ENCODE peak calls at places on chromosomes 3 and 15, in four cellular contexts. O is sigmoid colon, K is brain pericyte, L is NCI-H1105. C is an unnamed sample.

GRCh38 chr3:33898901-33899300 is 100.5 kb downstream of the PDCD6IP start:
- DNase-seq in L (no peak), O (no peak), K (no peak), C (no peak)

GRCh38 chr3:82475306-82475705 is 713.9 kb upstream of the GBE1 start:
- DNase-seq in L (no peak), O (no peak), K (no peak), C (no peak)

GRCh38 chr3:21621396-21621695 is 129.7 kb downstream of the ZNF385D start:
- DNase-seq in O (no peak), K (no peak), L (no peak), C (no peak)

GRCh38 chr3:174441588-174442316 is 417.4 kb upstream of the NAALADL2 start:
- DNase-seq in O (no peak), K (no peak), L (peak), C (no peak)

GRCh38 chr3:51350751-51351150 is 34.3 kb upstream of the MANF start:
- DNase-seq in K (no peak), O (peak), L (no peak), C (no peak)

GRCh38 chr15:78434134-78434533 is 3.9 kb upstream of the IREB2 start:
- DNase-seq in L (no peak), K (no peak), O (no peak), C (no peak)

GRCh38 chr3:181725033-181725775 is 13.5 kb downstream of the SOX2 start:
- DNase-seq in K (no peak), L (no peak), O (no peak), C (no peak)

GRCh38 chr15:87570186-87570585 is 686.4 kb downstream of the NTRK3 start:
- DNase-seq in K (no peak), L (no peak), O (no peak), C (no peak)

GRCh38 chr3:54837964-54838363 is 89.9 kb downstream of the LRTM1 start:
- DNase-seq in K (no peak), O (no peak), L (no peak), C (no peak)

GRCh38 chr3:123076496-123077418 is 9.9 kb downstream of the PDIA5 start:
- DNase-seq in K (no peak), O (peak), L (peak), C (peak)

GRCh38 chr15:74438696-74439316 is 5.0 kb upstream of the SEMA7A start:
- DNase-seq in K (peak), L (peak), O (peak), C (no peak)

GRCh38 chr15:47719730-47720129 is 2.4 kb downstream of the SEMA6D start:
- DNase-seq in K (no peak), O (no peak), L (no peak), C (no peak)

GRCh38 chr3:188339410-188340295 is 185.7 kb downstream of the LPP start:
- DNase-seq in K (no peak), L (no peak), O (no peak), C (no peak)

GRCh38 chr15:62119224-62119925 is 45.7 kb downstream of the C2CD4B start:
- DNase-seq in K (peak), O (no peak), L (no peak), C (no peak)

GRCh38 chr15:41886741-41887140 is 7.1 kb downstream of the SPTBN5 start:
- DNase-seq in L (no peak), K (no peak), O (no peak), C (no peak)

GRCh38 chr3:195524171-195524896 is 18.8 kb downstream of the PPP1R2 start:
- DNase-seq in K (no peak), O (no peak), L (no peak), C (no peak)

GRCh38 chr3:149333518-149333859 is at the start of gene TM4SF18:
- DNase-seq in K (no peak), L (no peak), O (no peak), C (no peak)

GRCh38 chr3:79019137-79019923 is 748.5 kb downstream of the ROBO1 start:
- DNase-seq in K (peak), L (peak), O (peak), C (no peak)

GRCh38 chr3:81592101-81592500 is 169.3 kb downstream of the GBE1 start:
- DNase-seq in O (no peak), L (no peak), K (no peak), C (no peak)

GRCh38 chr3:170418422-170419300 is at the start of gene CLDN11:
- DNase-seq in K (no peak), O (peak), L (peak), C (no peak)

GRCh38 chr3:192851821-192852352 is 65.8 kb downstream of the MB21D2 start:
- DNase-seq in K (peak), O (peak), L (peak), C (no peak)

GRCh38 chr3:38346584-38347410 is at the start of gene XYLB:
- DNase-seq in L (peak), O (peak), K (peak), C (peak)

GRCh38 chr3:59339818-59340217 is 290.0 kb upstream of the CFAP20DC start:
- DNase-seq in K (no peak), O (no peak), L (no peak), C (no peak)

GRCh38 chr15:63212050-63212973 is 22.9 kb downstream of the RAB8B start:
- DNase-seq in K (no peak), L (no peak), O (no peak), C (no peak)

GRCh38 chr15:97030251-97030650 is 699.8 kb downstream of the NR2F2 start:
- DNase-seq in L (no peak), K (no peak), O (no peak), C (no peak)

GRCh38 chr3:17339233-17339632 is 403.2 kb downstream of the TBC1D5 start:
- DNase-seq in K (no peak), L (peak), O (no peak), C (no peak)

GRCh38 chr3:182451871-182452270 is 341.4 kb upstream of the ATP11B start:
- DNase-seq in L (no peak), K (no peak), O (no peak), C (no peak)

GRCh38 chr3:141393151-141394076 is 25.1 kb downstream of the ZBTB38 start:
- DNase-seq in O (no peak), L (no peak), K (no peak), C (no peak)

GRCh38 chr15:37081985-37082384 is 18.4 kb downstream of the MEIS2 start:
- DNase-seq in L (no peak), K (no peak), O (no peak), C (no peak)

GRCh38 chr15:66298803-66299251 is 5.5 kb downstream of the DIS3L start:
- DNase-seq in L (peak), O (no peak), K (no peak), C (no peak)

GRCh38 chr3:46934508-46935167 is 41.9 kb downstream of the CCDC12 start:
- DNase-seq in K (no peak), O (peak), L (no peak), C (peak)

GRCh38 chr15:79004336-79004735 is 59.5 kb upstream of the CTSH start:
- DNase-seq in K (no peak), L (no peak), O (no peak), C (no peak)

GRCh38 chr15:69958494-69959134 is 139.1 kb downstream of the TLE3 start:
- DNase-seq in L (no peak), O (no peak), K (no peak), C (no peak)

GRCh38 chr15:101614761-101615160 is 37.4 kb downstream of the TM2D3 start:
- DNase-seq in K (no peak), L (no peak), O (no peak), C (no peak)

GRCh38 chr15:60649845-60650548 is 171.1 kb upstream of the ICE2 start:
- DNase-seq in O (no peak), L (no peak), K (no peak), C (no peak)

GRCh38 chr3:123679712-123680386 is 95.0 kb upstream of the HACD2 start:
- DNase-seq in O (peak), K (no peak), L (no peak), C (no peak)

GRCh38 chr15:92664178-92664900 is 8.8 kb upstream of the FAM174B start:
- DNase-seq in O (no peak), L (no peak), K (no peak), C (no peak)

GRCh38 chr3:51968175-51968681 is 974 bp upstream of the PCBP4 start:
- DNase-seq in K (no peak), L (no peak), O (no peak), C (no peak)

GRCh38 chr15:73366766-73367623 is 1.8 kb downstream of the HCN4 start:
- DNase-seq in L (no peak), K (no peak), O (no peak), C (no peak)